ENCODE peak calls at places on chromosomes 6 and 20, in seven cellular contexts. One of them, this sample, is unnamed. For H3K4me1, the result is how much of the 10 kb centered on the place peaks cover.

GRCh38 chr6:122307577-122307976 is 91.9 kb upstream of the HSF2 start:
- DNase-seq in sigmoid colon: no peak
- DNase-seq in tibial nerve: no peak
- DNase-seq in ovary: no peak
- DNase-seq in GM12878: no peak
- DNase-seq in A549: no peak
- DNase-seq in SK-N-SH: no peak
- DNase-seq in this sample: no peak

GRCh38 chr6:4658486-4658885 is 117.7 kb upstream of the CDYL start:
- DNase-seq in sigmoid colon: no peak
- DNase-seq in tibial nerve: no peak
- DNase-seq in ovary: no peak
- DNase-seq in GM12878: no peak
- DNase-seq in A549: no peak
- DNase-seq in SK-N-SH: no peak
- DNase-seq in this sample: no peak

GRCh38 chr6:134537146-134537555 is 219.2 kb upstream of the SGK1 start:
- DNase-seq in sigmoid colon: no peak
- DNase-seq in tibial nerve: no peak
- DNase-seq in ovary: no peak
- DNase-seq in GM12878: no peak
- DNase-seq in A549: peak
- DNase-seq in SK-N-SH: no peak
- DNase-seq in this sample: no peak

GRCh38 chr20:44970243-44970757 is 4.0 kb downstream of the STK4 start:
- DNase-seq in sigmoid colon: no peak
- DNase-seq in tibial nerve: no peak
- DNase-seq in ovary: no peak
- DNase-seq in GM12878: no peak
- DNase-seq in A549: no peak
- DNase-seq in SK-N-SH: no peak
- DNase-seq in this sample: no peak

GRCh38 chr6:45933855-45934254 is 81.8 kb downstream of the CLIC5 start:
- DNase-seq in sigmoid colon: no peak
- DNase-seq in tibial nerve: no peak
- DNase-seq in ovary: no peak
- DNase-seq in GM12878: no peak
- DNase-seq in A549: no peak
- DNase-seq in SK-N-SH: no peak
- DNase-seq in this sample: no peak

GRCh38 chr20:48861444-48861843 is 33.6 kb upstream of the PREX1 start:
- DNase-seq in sigmoid colon: no peak
- DNase-seq in tibial nerve: no peak
- DNase-seq in ovary: no peak
- DNase-seq in GM12878: no peak
- DNase-seq in A549: no peak
- DNase-seq in SK-N-SH: no peak
- DNase-seq in this sample: no peak

GRCh38 chr6:89057759-89058158 is 22.8 kb upstream of the PNRC1 start:
- DNase-seq in sigmoid colon: no peak
- DNase-seq in tibial nerve: no peak
- DNase-seq in ovary: no peak
- DNase-seq in GM12878: no peak
- DNase-seq in A549: no peak
- DNase-seq in SK-N-SH: no peak
- DNase-seq in this sample: no peak

GRCh38 chr6:158744986-158745430 is 74.2 kb downstream of the EZR start:
- DNase-seq in sigmoid colon: no peak
- DNase-seq in tibial nerve: no peak
- DNase-seq in ovary: no peak
- DNase-seq in GM12878: no peak
- DNase-seq in A549: no peak
- DNase-seq in SK-N-SH: peak
- DNase-seq in this sample: no peak

GRCh38 chr6:123316733-123317323 is 319.9 kb downstream of the TRDN start:
- DNase-seq in sigmoid colon: no peak
- DNase-seq in tibial nerve: no peak
- DNase-seq in ovary: no peak
- DNase-seq in GM12878: no peak
- DNase-seq in A549: no peak
- DNase-seq in SK-N-SH: peak
- DNase-seq in this sample: no peak

GRCh38 chr6:38460216-38460615 is 179.5 kb downstream of the BTBD9 start:
- DNase-seq in sigmoid colon: no peak
- DNase-seq in tibial nerve: no peak
- DNase-seq in ovary: no peak
- DNase-seq in GM12878: no peak
- DNase-seq in A549: no peak
- DNase-seq in SK-N-SH: no peak
- DNase-seq in this sample: no peak

GRCh38 chr6:56914791-56915658 is 39.9 kb upstream of the BEND6 start:
- DNase-seq in sigmoid colon: no peak
- DNase-seq in tibial nerve: no peak
- DNase-seq in ovary: no peak
- DNase-seq in GM12878: no peak
- DNase-seq in A549: no peak
- DNase-seq in SK-N-SH: peak
- DNase-seq in this sample: no peak

GRCh38 chr20:19710336-19710721 is 47.7 kb upstream of the RIN2 start:
- DNase-seq in sigmoid colon: no peak
- DNase-seq in tibial nerve: no peak
- DNase-seq in ovary: no peak
- DNase-seq in GM12878: no peak
- DNase-seq in A549: no peak
- DNase-seq in SK-N-SH: no peak
- DNase-seq in this sample: no peak

GRCh38 chr20:6744805-6745204 is 22.7 kb upstream of the BMP2 start:
- DNase-seq in sigmoid colon: no peak
- DNase-seq in tibial nerve: no peak
- DNase-seq in ovary: no peak
- DNase-seq in GM12878: no peak
- DNase-seq in A549: no peak
- DNase-seq in SK-N-SH: no peak
- DNase-seq in this sample: no peak

GRCh38 chr6:72084992-72085569 is 198.7 kb downstream of the RIMS1 start:
- DNase-seq in sigmoid colon: no peak
- DNase-seq in tibial nerve: no peak
- DNase-seq in ovary: no peak
- DNase-seq in GM12878: no peak
- DNase-seq in A549: no peak
- DNase-seq in SK-N-SH: no peak
- DNase-seq in this sample: no peak

GRCh38 chr20:3923818-3924217 is 34.6 kb downstream of the PANK2 start:
- DNase-seq in sigmoid colon: no peak
- DNase-seq in tibial nerve: no peak
- DNase-seq in ovary: no peak
- DNase-seq in GM12878: no peak
- DNase-seq in A549: no peak
- DNase-seq in SK-N-SH: no peak
- DNase-seq in this sample: no peak

GRCh38 chr20:24363031-24363430 is 106.4 kb upstream of the SYNDIG1 start:
- DNase-seq in sigmoid colon: no peak
- DNase-seq in tibial nerve: no peak
- DNase-seq in ovary: no peak
- DNase-seq in GM12878: no peak
- DNase-seq in A549: no peak
- DNase-seq in SK-N-SH: no peak
- DNase-seq in this sample: peak

DNA sequence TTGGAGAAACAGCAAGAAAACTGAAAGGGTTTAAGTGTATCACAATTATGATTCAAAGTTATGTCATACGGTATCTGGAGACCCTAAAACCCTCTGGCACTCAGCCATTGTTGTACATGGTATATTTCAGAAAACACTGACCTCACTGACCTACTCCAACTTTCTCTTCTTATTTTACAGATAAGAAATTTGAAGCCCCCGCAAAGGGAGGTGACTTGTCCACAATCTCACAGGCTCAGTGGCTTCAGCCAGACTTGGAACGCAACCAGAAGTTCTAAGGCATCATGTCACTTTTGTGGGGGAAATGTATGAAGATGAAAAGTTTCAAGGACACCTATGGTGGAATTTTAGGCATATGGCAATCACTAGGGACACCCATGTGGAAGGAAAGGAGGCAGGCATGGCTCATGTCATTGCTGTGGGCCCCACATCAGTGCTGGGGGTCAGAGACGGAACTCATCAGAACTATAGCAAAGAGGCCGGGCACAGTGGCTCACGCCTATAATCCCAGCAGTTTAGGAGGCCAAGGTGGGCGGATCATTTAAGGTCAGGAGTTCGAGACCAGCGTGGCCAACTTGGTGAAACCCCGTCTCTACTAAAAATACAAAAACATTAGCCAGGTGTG is 5.2 kb upstream of the TRIB3 start:
- DNase-seq in sigmoid colon: no peak
- DNase-seq in tibial nerve: no peak
- DNase-seq in ovary: no peak
- DNase-seq in GM12878: no peak
- DNase-seq in A549: no peak
- DNase-seq in SK-N-SH: no peak
- DNase-seq in this sample: no peak
- TF ChIP-seq EP300 in sigmoid colon: no peak
- TF ChIP-seq EP300 in tibial nerve: no peak
- TF ChIP-seq EP300 in ovary: no peak
- TF ChIP-seq EP300 in GM12878: no peak
- TF ChIP-seq EP300 in A549: no peak
- TF ChIP-seq EP300 in SK-N-SH: no peak
- TF ChIP-seq EP300 in this sample: no peak

GRCh38 chr6:52603000-52603795 is 26.3 kb upstream of the TRAM2 start:
- DNase-seq in sigmoid colon: no peak
- DNase-seq in tibial nerve: no peak
- DNase-seq in ovary: no peak
- DNase-seq in GM12878: no peak
- DNase-seq in A549: no peak
- DNase-seq in SK-N-SH: no peak
- DNase-seq in this sample: no peak
- TF ChIP-seq CTCF in sigmoid colon: no peak
- TF ChIP-seq CTCF in tibial nerve: no peak
- TF ChIP-seq CTCF in ovary: no peak
- TF ChIP-seq CTCF in GM12878: no peak
- TF ChIP-seq CTCF in A549: no peak
- TF ChIP-seq CTCF in SK-N-SH: no peak
- TF ChIP-seq CTCF in this sample: no peak

GRCh38 chr20:50378170-50379000 is 131.8 kb upstream of the PTPN1 start:
- DNase-seq in sigmoid colon: no peak
- DNase-seq in tibial nerve: no peak
- DNase-seq in ovary: no peak
- DNase-seq in GM12878: no peak
- DNase-seq in A549: no peak
- DNase-seq in SK-N-SH: no peak
- DNase-seq in this sample: no peak

GRCh38 chr20:50381053-50381732 is 129.0 kb upstream of the PTPN1 start:
- DNase-seq in sigmoid colon: no peak
- DNase-seq in tibial nerve: no peak
- DNase-seq in ovary: no peak
- DNase-seq in GM12878: no peak
- DNase-seq in A549: no peak
- DNase-seq in SK-N-SH: no peak
- DNase-seq in this sample: no peak

GRCh38 chr20:50379049-50379990 is 130.9 kb upstream of the PTPN1 start:
- DNase-seq in sigmoid colon: peak
- DNase-seq in tibial nerve: peak
- DNase-seq in ovary: peak
- DNase-seq in GM12878: no peak
- DNase-seq in A549: no peak
- DNase-seq in SK-N-SH: peak
- DNase-seq in this sample: peak

GRCh38 chr20:50380697-50381040 is 129.5 kb upstream of the PTPN1 start:
- DNase-seq in sigmoid colon: no peak
- DNase-seq in tibial nerve: no peak
- DNase-seq in ovary: peak
- DNase-seq in GM12878: no peak
- DNase-seq in A549: peak
- DNase-seq in SK-N-SH: peak
- DNase-seq in this sample: no peak

DNA sequence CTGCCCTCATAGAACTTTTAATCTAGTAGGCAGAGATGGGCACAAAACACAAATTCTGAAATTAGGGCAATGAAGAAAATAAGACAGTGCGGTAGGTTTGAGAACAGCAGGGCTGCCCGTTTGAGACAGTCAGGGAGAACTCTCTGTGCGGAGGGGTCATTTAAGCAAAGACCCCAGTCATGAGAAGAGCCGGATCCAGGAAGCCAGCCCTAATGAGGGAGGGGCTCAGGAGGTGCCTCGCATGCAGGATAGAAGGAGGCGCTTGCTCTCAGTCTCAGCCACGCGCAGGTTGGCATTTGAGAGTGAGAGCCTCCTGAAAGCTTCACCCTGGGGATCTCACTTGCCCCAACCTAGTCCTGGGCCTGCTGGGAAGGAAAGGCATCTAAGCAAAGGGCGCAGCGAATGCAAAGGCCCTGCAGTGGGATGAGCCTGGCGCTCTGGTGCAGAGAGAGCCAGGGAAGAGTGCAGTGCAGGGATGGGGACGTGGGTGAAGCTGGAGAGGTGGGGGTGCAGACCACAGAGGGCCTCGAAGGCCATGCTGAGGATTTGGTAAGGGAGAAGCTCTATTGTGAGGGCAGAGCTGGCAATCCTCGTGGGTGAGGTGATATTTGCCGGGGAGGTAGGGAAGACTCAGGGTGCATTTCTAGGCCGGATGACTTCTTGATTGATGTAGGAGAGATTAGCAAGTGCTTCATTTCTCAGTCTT is 130.0 kb upstream of the PTPN1 start:
- DNase-seq in sigmoid colon: no peak
- DNase-seq in tibial nerve: no peak
- DNase-seq in ovary: peak
- DNase-seq in GM12878: no peak
- DNase-seq in A549: no peak
- DNase-seq in SK-N-SH: no peak
- DNase-seq in this sample: no peak
- H3K4me1 ChIP-seq in sigmoid colon: half or more
- H3K4me1 ChIP-seq in tibial nerve: under half
- H3K4me1 ChIP-seq in ovary: under half
- H3K4me1 ChIP-seq in GM12878: under half
- H3K4me1 ChIP-seq in A549: half or more
- H3K4me1 ChIP-seq in SK-N-SH: under half
- H3K4me1 ChIP-seq in this sample: under half

DNA sequence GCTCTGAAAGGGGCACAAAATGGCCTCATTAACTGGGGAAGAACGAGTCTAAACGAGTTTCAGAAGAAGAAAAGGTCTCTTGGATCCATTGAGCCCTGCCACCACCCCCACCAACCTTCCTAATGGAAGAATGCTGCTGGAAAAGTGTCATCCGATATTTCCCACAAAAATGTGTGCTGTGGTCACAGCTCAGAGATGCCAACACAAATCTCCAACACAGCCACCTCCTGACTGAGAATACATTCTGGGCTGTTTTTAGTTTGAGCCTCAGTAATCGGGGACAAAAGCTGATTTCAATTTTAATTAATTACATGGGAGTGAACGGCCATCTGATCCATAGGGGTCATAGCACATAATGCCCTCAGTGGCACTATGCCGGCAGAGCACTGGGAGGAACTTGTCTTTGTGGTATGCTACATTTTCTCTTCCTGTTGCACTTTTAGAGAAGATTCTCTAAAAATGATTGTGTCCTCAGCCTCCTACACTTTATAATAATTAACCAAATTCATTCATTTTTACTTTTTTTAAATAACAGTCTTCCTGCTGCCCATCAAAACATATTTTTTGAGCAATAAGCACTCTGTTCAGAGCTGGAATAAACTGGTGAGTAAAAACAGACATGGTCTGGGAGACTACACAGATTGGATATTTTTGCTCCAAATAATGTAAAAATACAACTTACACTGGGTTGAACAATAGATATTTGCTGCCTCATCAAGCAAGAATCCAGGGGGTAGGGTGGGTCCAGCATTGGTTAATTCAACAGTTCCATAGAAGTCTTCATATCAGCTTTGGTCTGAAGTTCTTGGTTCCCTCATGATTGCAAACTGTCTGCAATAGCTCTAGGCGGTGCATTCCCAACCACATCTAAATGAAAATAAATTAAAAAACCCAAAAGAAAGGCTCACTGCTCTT is 143.6 kb upstream of the TMEM170B start:
- DNase-seq in sigmoid colon: no peak
- DNase-seq in tibial nerve: no peak
- DNase-seq in ovary: no peak
- DNase-seq in GM12878: no peak
- DNase-seq in A549: no peak
- DNase-seq in SK-N-SH: no peak
- DNase-seq in this sample: no peak
- TF ChIP-seq EP300 in sigmoid colon: no peak
- TF ChIP-seq EP300 in tibial nerve: no peak
- TF ChIP-seq EP300 in ovary: no peak
- TF ChIP-seq EP300 in GM12878: no peak
- TF ChIP-seq EP300 in A549: no peak
- TF ChIP-seq EP300 in SK-N-SH: no peak
- TF ChIP-seq EP300 in this sample: no peak

This sample was measured in upper lobe of left lung.